ENCODE peak calls at places on chromosomes 16 and 17, in seven cellular contexts. L is NCI-H1105 treated with DMSO at 0.1 percent for 48 hours; Y is HEK293T; Q is ascending aorta; D is left colon; R is activated CD4-positive, alpha-beta T cell treated with anti-CD3 and anti-CD28 coated beads for 24 hours; B is NCI-H1436 treated with DMSO at 0.1 percent for 48 hours. U is an unnamed sample.

GRCh38 chr17:66508896-66509843 is 206.8 kb downstream of the PRKCA start:
- DNase-seq in R (no peak), D (peak), L (peak), Q (no peak), B (no peak), Y (no peak), U (no peak)

GRCh38 chr17:78736526-78737079 is 45.5 kb downstream of the CYTH1 start:
- DNase-seq in Y (peak), L (peak), D (peak), R (no peak), Q (peak), B (peak), U (no peak)

GRCh38 chr16:23282508-23282907 is 19.6 kb upstream of the SCNN1B start:
- DNase-seq in L (peak), R (no peak), Y (no peak), D (no peak), Q (no peak), B (no peak), U (no peak)

GRCh38 chr17:45423936-45424335 is 8.7 kb downstream of the ARHGAP27 start:
- DNase-seq in Q (no peak), L (no peak), B (no peak), D (peak), R (no peak), Y (no peak), U (no peak)

GRCh38 chr16:49637511-49637910 is 218.4 kb downstream of the ZNF423 start:
- DNase-seq in D (no peak), B (no peak), Q (no peak), Y (no peak), R (no peak), L (no peak), U (no peak)

GRCh38 chr17:79043191-79043930 is 19.4 kb downstream of the C1QTNF1 start:
- DNase-seq in R (no peak), D (no peak), Y (no peak), L (no peak), Q (peak), B (no peak), U (no peak)

GRCh38 chr17:57943645-57944044 is 11.6 kb downstream of the CUEDC1 start:
- DNase-seq in R (no peak), B (no peak), Y (no peak), L (no peak), Q (no peak), D (no peak), U (no peak)

GRCh38 chr17:78697122-78697845 is 84.8 kb downstream of the CYTH1 start:
- DNase-seq in B (no peak), D (no peak), R (no peak), Y (no peak), Q (no peak), L (no peak), U (no peak)

GRCh38 chr17:41910701-41911391 is 7.9 kb downstream of the ACLY start:
- DNase-seq in R (no peak), Y (no peak), B (no peak), D (no peak), Q (no peak), L (no peak), U (no peak)

U was measured in A673.